ENCODE peak calls at places on chromosomes 4 and X, in seven cellular contexts. One of them, this sample, is unnamed.

GRCh38 chr4:133130171-133130570 is 18.9 kb upstream of the PCDH10 start:
- DNase-seq in stomach: no peak
- DNase-seq in T-cell: no peak
- DNase-seq in fibroblast of the aortic adventitia: no peak
- DNase-seq in globus pallidus: no peak
- DNase-seq in posterior cingulate gyrus: no peak
- DNase-seq in hippocampal formation: no peak
- DNase-seq in this sample: peak

GRCh38 chr4:144343143-144343755 is 202.7 kb upstream of the GYPA start:
- DNase-seq in stomach: no peak
- DNase-seq in T-cell: no peak
- DNase-seq in fibroblast of the aortic adventitia: peak
- DNase-seq in globus pallidus: no peak
- DNase-seq in posterior cingulate gyrus: no peak
- DNase-seq in hippocampal formation: no peak
- DNase-seq in this sample: no peak

GRCh38 chr4:7823416-7823824 is 116.2 kb downstream of the AFAP1 start:
- DNase-seq in stomach: peak
- DNase-seq in T-cell: no peak
- DNase-seq in fibroblast of the aortic adventitia: peak
- DNase-seq in globus pallidus: no peak
- DNase-seq in posterior cingulate gyrus: peak
- DNase-seq in hippocampal formation: no peak
- DNase-seq in this sample: no peak

GRCh38 chr4:161762796-161763195 is 401.0 kb downstream of the FSTL5 start:
- DNase-seq in stomach: no peak
- DNase-seq in T-cell: no peak
- DNase-seq in fibroblast of the aortic adventitia: no peak
- DNase-seq in globus pallidus: no peak
- DNase-seq in posterior cingulate gyrus: no peak
- DNase-seq in hippocampal formation: no peak
- DNase-seq in this sample: peak

GRCh38 chr4:125314676-125315570 is at the start of gene FAT4:
- DNase-seq in stomach: peak
- DNase-seq in T-cell: peak
- DNase-seq in fibroblast of the aortic adventitia: peak
- DNase-seq in globus pallidus: peak
- DNase-seq in posterior cingulate gyrus: peak
- DNase-seq in hippocampal formation: peak
- DNase-seq in this sample: peak

GRCh38 chrX:45157647-45158046 is 43.0 kb downstream of the DIPK2B start:
- DNase-seq in stomach: no peak
- DNase-seq in T-cell: no peak
- DNase-seq in fibroblast of the aortic adventitia: no peak
- DNase-seq in globus pallidus: no peak
- DNase-seq in posterior cingulate gyrus: no peak
- DNase-seq in hippocampal formation: no peak
- DNase-seq in this sample: no peak

GRCh38 chr4:107603430-107603829 is 116.6 kb downstream of the PAPSS1 start:
- DNase-seq in stomach: peak
- DNase-seq in T-cell: no peak
- DNase-seq in fibroblast of the aortic adventitia: no peak
- DNase-seq in globus pallidus: no peak
- DNase-seq in posterior cingulate gyrus: no peak
- DNase-seq in hippocampal formation: no peak
- DNase-seq in this sample: peak

GRCh38 chr4:11724731-11725130 is 296.0 kb upstream of the HS3ST1 start:
- DNase-seq in stomach: no peak
- DNase-seq in T-cell: no peak
- DNase-seq in fibroblast of the aortic adventitia: peak
- DNase-seq in globus pallidus: no peak
- DNase-seq in posterior cingulate gyrus: no peak
- DNase-seq in hippocampal formation: no peak
- DNase-seq in this sample: peak

GRCh38 chr4:48602763-48603162 is 112.7 kb downstream of the ZAR1 start:
- DNase-seq in stomach: no peak
- DNase-seq in T-cell: no peak
- DNase-seq in fibroblast of the aortic adventitia: no peak
- DNase-seq in globus pallidus: no peak
- DNase-seq in posterior cingulate gyrus: no peak
- DNase-seq in hippocampal formation: no peak
- DNase-seq in this sample: peak

GRCh38 chrX:25701876-25702275 is 436.3 kb upstream of the MAGEB18 start:
- DNase-seq in stomach: no peak
- DNase-seq in T-cell: no peak
- DNase-seq in fibroblast of the aortic adventitia: no peak
- DNase-seq in globus pallidus: no peak
- DNase-seq in posterior cingulate gyrus: no peak
- DNase-seq in hippocampal formation: no peak
- DNase-seq in this sample: no peak